ENCODE peak calls at places on chromosome 11, in seven cellular contexts. A is CD4-positive, CD25-positive, alpha-beta regulatory T cell; X is HCT116; W is RWPE2; H is Panc1; M is HepG2; I is pancreas. S is an unnamed sample.

GRCh38 chr11:36345535-36346141 is 49.5 kb downstream of the PRR5L start:
- ATAC-seq in H (no peak), M (no peak), W (no peak), X (no peak), A (no peak), I (no peak), S (no peak)

GRCh38 chr11:1920909-1921575 is 1.5 kb downstream of the TNNT3 start:
- ATAC-seq in A (no peak), W (no peak), X (peak; percentile 32), H (peak; percentile 24), M (no peak), I (no peak), S (no peak)

GRCh38 chr11:67302571-67303131 is 679 bp upstream of the SSH3 start:
- ATAC-seq in I (peak; percentile 50), W (peak; percentile 44), H (peak; percentile 50), M (peak; percentile 50), A (no peak), X (peak; percentile 35), S (peak; percentile 19)

GRCh38 chr11:33736148-33736809 is at the start of gene CD59:
- ATAC-seq in H (peak; percentile 91), A (peak; percentile 78), I (peak; percentile 95), M (peak; percentile 95), W (peak; percentile 87), X (peak; percentile 95), S (peak; percentile 98)

GRCh38 chr11:80900265-80900664 is 1459.4 kb upstream of the TENM4 start:
- ATAC-seq in H (no peak), X (no peak), A (no peak), W (no peak), I (no peak), M (no peak), S (no peak)

GRCh38 chr11:8735094-8735493 is 52.5 kb downstream of the RPL27A start:
- ATAC-seq in I (no peak), A (no peak), M (no peak), H (no peak), X (no peak), W (no peak), S (no peak)

GRCh38 chr11:73249304-73249703 is 22.8 kb upstream of the P2RY6 start:
- ATAC-seq in M (no peak), I (no peak), X (no peak), W (no peak), H (no peak), A (no peak), S (no peak)

GRCh38 chr11:65388731-65389130 is 2.3 kb downstream of the FRMD8 start:
- ATAC-seq in M (no peak), I (no peak), W (no peak), H (no peak), A (no peak), X (no peak), S (no peak)

GRCh38 chr11:78642979-78643675 is 68.5 kb upstream of the NARS2 start:
- ATAC-seq in X (no peak), I (no peak), M (no peak), H (no peak), A (no peak), W (no peak), S (no peak)

GRCh38 chr11:37104380-37104779 is 506.3 kb upstream of the RAG2 start:
- ATAC-seq in A (no peak), I (no peak), W (no peak), M (no peak), X (no peak), H (no peak), S (no peak)

GRCh38 chr11:72191961-72192381 is at the start of gene FOLR1:
- ATAC-seq in H (peak; percentile 39), M (no peak), X (peak; percentile 96), I (peak; percentile 32), W (no peak), A (no peak), S (no peak)

GRCh38 chr11:61151545-61152252 is 9.5 kb downstream of the VPS37C start:
- ATAC-seq in M (peak; percentile 14), X (no peak), H (no peak), A (no peak), I (no peak), W (no peak), S (no peak)

GRCh38 chr11:130528862-130529261 is 80.4 kb downstream of the ADAMTS15 start:
- ATAC-seq in M (no peak), I (no peak), A (no peak), W (no peak), X (no peak), H (no peak), S (no peak)

GRCh38 chr11:130227373-130227772 is 67.8 kb downstream of the ST14 start:
- ATAC-seq in X (no peak), I (no peak), H (no peak), M (no peak), A (no peak), W (no peak), S (no peak)

GRCh38 chr11:118219696-118220095 is 5.1 kb downstream of the JAML start:
- ATAC-seq in I (no peak), X (no peak), M (no peak), W (no peak), H (no peak), A (no peak), S (no peak)

GRCh38 chr11:24509114-24509513 is 12.3 kb downstream of the LUZP2 start:
- ATAC-seq in I (no peak), X (no peak), H (no peak), M (no peak), W (peak; percentile 58), A (no peak), S (no peak)

DNA sequence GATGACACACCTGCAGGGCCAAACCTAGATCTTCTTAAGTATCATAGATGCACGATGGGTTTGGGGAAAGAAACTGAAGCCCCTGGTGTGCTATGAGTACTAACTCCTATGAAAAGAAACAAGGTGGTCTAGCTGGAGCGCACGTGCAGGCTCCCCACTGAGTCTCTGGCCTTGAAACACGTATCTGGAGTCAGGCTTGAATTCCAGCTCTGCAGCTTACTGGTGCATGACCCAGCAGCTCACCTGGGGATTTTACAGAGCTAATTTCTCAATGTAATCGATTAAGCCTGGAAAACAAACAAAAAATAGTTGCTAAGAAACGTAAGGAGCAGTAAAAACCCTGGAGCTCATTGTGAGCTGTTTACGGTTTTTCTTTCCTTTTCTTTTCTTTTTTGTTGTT is 12.3 kb downstream of the KCNJ1 start:
- ATAC-seq in I (peak; percentile 31), A (no peak), W (no peak), X (no peak), H (no peak), M (no peak), S (no peak)
- H3K4me3 ChIP-seq in I (no peak overlapping the region), A (no peak overlapping the region), W (no peak overlapping the region), X (no peak overlapping the region), H (no peak overlapping the region), M (no peak overlapping the region), S (no peak overlapping the region)

GRCh38 chr11:95923441-95923729 is 522 bp downstream of the MTMR2 start:
- ATAC-seq in A (peak; percentile 7), X (no peak), M (no peak), I (no peak), W (no peak), H (no peak), S (no peak)

GRCh38 chr11:95923730-95924413 is at the start of gene MTMR2:
- ATAC-seq in X (peak; percentile 96), H (peak; percentile 98), W (peak; percentile 90), I (peak; percentile 98), A (peak; percentile 76), M (peak; percentile 100), S (peak; percentile 96)

GRCh38 chr11:95920460-95921105 is 3.3 kb downstream of the MTMR2 start:
- ATAC-seq in H (no peak), W (no peak), I (no peak), X (no peak), M (no peak), A (no peak), S (no peak)

GRCh38 chr11:95922536-95923440 is 1.1 kb downstream of the MTMR2 start:
- ATAC-seq in M (no peak), X (no peak), I (no peak), A (no peak), H (no peak), W (no peak), S (no peak)

GRCh38 chr11:95922099-95922498 is 1.8 kb downstream of the MTMR2 start:
- ATAC-seq in I (no peak), H (no peak), A (no peak), W (no peak), M (no peak), X (no peak), S (no peak)
- H3K4me3 ChIP-seq in I (no peak overlapping the region), H (peak overlapping the region; percentile 90), A (peak overlapping the region; percentile 22), W (no peak overlapping the region), M (peak overlapping the region; percentile 93), X (no peak overlapping the region), S (peak overlapping the region; percentile 79)

GRCh38 chr11:69705901-69706787 is 2.3 kb upstream of the FGF19 start:
- ATAC-seq in X (no peak), W (no peak), I (no peak), H (peak; percentile 23), M (peak; percentile 63), A (no peak), S (no peak)

GRCh38 chr11:69707156-69707555 is 3.3 kb upstream of the FGF19 start:
- ATAC-seq in H (no peak), A (no peak), I (peak; percentile 51), M (no peak), W (peak; percentile 81), X (no peak), S (no peak)

GRCh38 chr11:69703711-69704507 is at the start of gene FGF19:
- ATAC-seq in A (no peak), W (peak; percentile 46), M (no peak), H (peak; percentile 71), X (peak; percentile 65), I (no peak), S (no peak)

GRCh38 chr11:69704508-69705245 is 855 bp upstream of the FGF19 start:
- ATAC-seq in A (no peak), I (peak; percentile 66), H (peak; percentile 81), X (peak; percentile 62), M (no peak), W (no peak), S (no peak)

GRCh38 chr11:69705246-69705856 is 1.5 kb upstream of the FGF19 start:
- ATAC-seq in I (no peak), H (no peak), M (no peak), X (no peak), W (no peak), A (no peak), S (no peak)
- H3K4me3 ChIP-seq in I (no peak overlapping the region), H (no peak overlapping the region), M (no peak overlapping the region), X (no peak overlapping the region), W (no peak overlapping the region), A (no peak overlapping the region), S (no peak overlapping the region)

GRCh38 chr11:116190206-116190605 is 582.6 kb downstream of the BUD13 start:
- ATAC-seq in H (no peak), X (no peak), W (no peak), I (no peak), M (no peak), A (no peak), S (no peak)

GRCh38 chr11:116193321-116194114 is 579.3 kb downstream of the BUD13 start:
- ATAC-seq in I (peak; percentile 93), H (peak; percentile 70), A (no peak), W (peak; percentile 68), X (no peak), M (peak; percentile 76), S (no peak)

GRCh38 chr11:116194156-116194904 is 578.5 kb downstream of the BUD13 start:
- ATAC-seq in A (no peak), X (no peak), M (peak; percentile 18), W (no peak), I (peak; percentile 27), H (no peak), S (no peak)

GRCh38 chr11:116190861-116191260 is 581.9 kb downstream of the BUD13 start:
- ATAC-seq in H (no peak), X (no peak), A (no peak), W (no peak), I (no peak), M (no peak), S (no peak)

GRCh38 chr11:116192509-116193206 is 580.1 kb downstream of the BUD13 start:
- ATAC-seq in I (peak; percentile 27), A (no peak), X (no peak), W (no peak), H (no peak), M (no peak), S (no peak)
- H3K4me3 ChIP-seq in I (no peak overlapping the region), A (no peak overlapping the region), X (no peak overlapping the region), W (no peak overlapping the region), H (no peak overlapping the region), M (no peak overlapping the region), S (peak overlapping the region; percentile 51)

S was measured in gastroesophageal sphincter.